ENCODE peak calls at places on chromosomes 13 and 19, in ten cellular contexts. One of them, this sample, is unnamed.

GRCh38 chr19:6531163-6531955 is 533 bp downstream of the TNFSF9 start:
- DNase-seq in H1: no peak
- DNase-seq in right atrium auricular region: no peak
- DNase-seq in non-pigmented ciliary epithelial cell: no peak
- DNase-seq in cardiac muscle cell: no peak
- DNase-seq in caudate nucleus: no peak
- DNase-seq in CD4-positive, alpha-beta T cell: no peak
- DNase-seq in osteoblast: peak
- DNase-seq in body of pancreas: no peak
- DNase-seq in Peyer's patch: no peak
- DNase-seq in this sample: no peak

GRCh38 chr19:58196911-58197616 is 14.2 kb downstream of the ZNF274 start:
- DNase-seq in H1: no peak
- DNase-seq in right atrium auricular region: no peak
- DNase-seq in non-pigmented ciliary epithelial cell: no peak
- DNase-seq in cardiac muscle cell: peak
- DNase-seq in caudate nucleus: no peak
- DNase-seq in CD4-positive, alpha-beta T cell: no peak
- DNase-seq in osteoblast: no peak
- DNase-seq in body of pancreas: no peak
- DNase-seq in Peyer's patch: no peak
- DNase-seq in this sample: peak

GRCh38 chr19:1860133-1860775 is 3.1 kb downstream of the KLF16 start:
- DNase-seq in H1: peak
- DNase-seq in right atrium auricular region: no peak
- DNase-seq in non-pigmented ciliary epithelial cell: peak
- DNase-seq in cardiac muscle cell: peak
- DNase-seq in caudate nucleus: peak
- DNase-seq in CD4-positive, alpha-beta T cell: peak
- DNase-seq in osteoblast: peak
- DNase-seq in body of pancreas: peak
- DNase-seq in Peyer's patch: peak
- DNase-seq in this sample: peak

GRCh38 chr19:6925801-6926751 is 38.7 kb downstream of the ADGRE1 start:
- DNase-seq in H1: no peak
- DNase-seq in right atrium auricular region: no peak
- DNase-seq in non-pigmented ciliary epithelial cell: no peak
- DNase-seq in cardiac muscle cell: no peak
- DNase-seq in caudate nucleus: no peak
- DNase-seq in CD4-positive, alpha-beta T cell: peak
- DNase-seq in osteoblast: no peak
- DNase-seq in body of pancreas: no peak
- DNase-seq in Peyer's patch: no peak
- DNase-seq in this sample: peak

GRCh38 chr19:29547981-29548380 is 22.2 kb downstream of the VSTM2B start:
- DNase-seq in H1: peak
- DNase-seq in right atrium auricular region: no peak
- DNase-seq in non-pigmented ciliary epithelial cell: no peak
- DNase-seq in cardiac muscle cell: no peak
- DNase-seq in caudate nucleus: no peak
- DNase-seq in CD4-positive, alpha-beta T cell: no peak
- DNase-seq in osteoblast: peak
- DNase-seq in body of pancreas: no peak
- DNase-seq in Peyer's patch: peak
- DNase-seq in this sample: no peak

GRCh38 chr13:77372275-77372674 is 45.4 kb upstream of the MYCBP2 start:
- DNase-seq in H1: no peak
- DNase-seq in right atrium auricular region: no peak
- DNase-seq in non-pigmented ciliary epithelial cell: no peak
- DNase-seq in cardiac muscle cell: no peak
- DNase-seq in caudate nucleus: no peak
- DNase-seq in CD4-positive, alpha-beta T cell: no peak
- DNase-seq in osteoblast: no peak
- DNase-seq in body of pancreas: no peak
- DNase-seq in Peyer's patch: no peak
- DNase-seq in this sample: peak

GRCh38 chr19:35633727-35634440 is 5.0 kb downstream of the RBM42 start:
- DNase-seq in H1: no peak
- DNase-seq in right atrium auricular region: no peak
- DNase-seq in non-pigmented ciliary epithelial cell: no peak
- DNase-seq in cardiac muscle cell: no peak
- DNase-seq in caudate nucleus: no peak
- DNase-seq in CD4-positive, alpha-beta T cell: no peak
- DNase-seq in osteoblast: peak
- DNase-seq in body of pancreas: no peak
- DNase-seq in Peyer's patch: no peak
- DNase-seq in this sample: no peak

GRCh38 chr19:18349524-18350128 is 9.2 kb downstream of the PGPEP1 start:
- DNase-seq in H1: peak
- DNase-seq in right atrium auricular region: peak
- DNase-seq in non-pigmented ciliary epithelial cell: no peak
- DNase-seq in cardiac muscle cell: peak
- DNase-seq in caudate nucleus: peak
- DNase-seq in CD4-positive, alpha-beta T cell: no peak
- DNase-seq in osteoblast: peak
- DNase-seq in body of pancreas: peak
- DNase-seq in Peyer's patch: peak
- DNase-seq in this sample: peak

GRCh38 chr13:42066542-42066941 is 18.1 kb downstream of the DGKH start:
- DNase-seq in H1: no peak
- DNase-seq in right atrium auricular region: no peak
- DNase-seq in non-pigmented ciliary epithelial cell: peak
- DNase-seq in cardiac muscle cell: peak
- DNase-seq in caudate nucleus: no peak
- DNase-seq in CD4-positive, alpha-beta T cell: no peak
- DNase-seq in osteoblast: peak
- DNase-seq in body of pancreas: no peak
- DNase-seq in Peyer's patch: no peak
- DNase-seq in this sample: no peak

GRCh38 chr13:31909889-31910551 is 121.6 kb upstream of the FRY start:
- DNase-seq in H1: no peak
- DNase-seq in right atrium auricular region: no peak
- DNase-seq in non-pigmented ciliary epithelial cell: no peak
- DNase-seq in cardiac muscle cell: peak
- DNase-seq in caudate nucleus: peak
- DNase-seq in CD4-positive, alpha-beta T cell: peak
- DNase-seq in osteoblast: no peak
- DNase-seq in body of pancreas: peak
- DNase-seq in Peyer's patch: peak
- DNase-seq in this sample: peak

GRCh38 chr13:48976677-48977625 is 1.2 kb downstream of the FNDC3A start:
- DNase-seq in H1: no peak
- DNase-seq in right atrium auricular region: peak
- DNase-seq in non-pigmented ciliary epithelial cell: no peak
- DNase-seq in cardiac muscle cell: no peak
- DNase-seq in caudate nucleus: no peak
- DNase-seq in CD4-positive, alpha-beta T cell: no peak
- DNase-seq in osteoblast: peak
- DNase-seq in body of pancreas: no peak
- DNase-seq in Peyer's patch: no peak
- DNase-seq in this sample: no peak